ENCODE peak calls at places on chromosomes 3 and 15, in five cellular contexts. D is HepG2, C is NT2/D1, V is H1, K is GM12878. S is an unnamed sample.

GRCh38 chr3:65110661-65111060 is 422.9 kb upstream of the ADAMTS9 start:
- DNase-seq in D (no peak), C (no peak), V (no peak), K (no peak), S (no peak)

GRCh38 chr3:147381610-147382009 is 24.7 kb downstream of the ZIC4 start:
- DNase-seq in D (no peak), C (no peak), V (no peak), K (no peak), S (no peak)

GRCh38 chr15:49558924-49559323 is 61.7 kb downstream of the FAM227B start:
- DNase-seq in D (no peak), C (no peak), V (no peak), K (no peak), S (no peak)

GRCh38 chr15:25439456-25439836 is 622 bp upstream of the UBE3A start:
- DNase-seq in D (peak), C (peak), V (no peak), K (no peak), S (no peak)

GRCh38 chr3:61422945-61423740 is 138.2 kb upstream of the PTPRG start:
- DNase-seq in D (peak), C (no peak), V (no peak), K (no peak), S (no peak)

GRCh38 chr15:66328721-66329220 is 27.7 kb downstream of the TIPIN start:
- DNase-seq in D (no peak), C (no peak), V (no peak), K (no peak), S (no peak)

GRCh38 chr3:114764056-114764492 is 383.0 kb downstream of the ZBTB20 start:
- DNase-seq in D (peak), C (no peak), V (no peak), K (no peak), S (no peak)

GRCh38 chr15:46365612-46366011 is 730.8 kb downstream of the SQOR start:
- DNase-seq in D (no peak), C (no peak), V (no peak), K (no peak), S (no peak)

GRCh38 chr3:157271283-157271882 is 111.4 kb upstream of the CCNL1 start:
- DNase-seq in D (no peak), C (no peak), V (no peak), K (no peak), S (no peak)

GRCh38 chr3:43879166-43879565 is 188.4 kb downstream of the ABHD5 start:
- DNase-seq in D (no peak), C (peak), V (no peak), K (no peak), S (peak)

GRCh38 chr3:120678331-120678845 is 3.7 kb downstream of the HGD start:
- DNase-seq in D (peak), C (peak), V (no peak), K (peak), S (peak)

GRCh38 chr15:22919171-22919570 is 61.0 kb downstream of the CYFIP1 start:
- DNase-seq in D (no peak), C (no peak), V (no peak), K (no peak), S (no peak)

GRCh38 chr3:42655980-42656679 is 2.6 kb downstream of the ZBTB47 start:
- DNase-seq in D (no peak), C (no peak), V (no peak), K (no peak), S (no peak)

GRCh38 chr15:71245588-71245987 is 130.3 kb downstream of the THSD4 start:
- DNase-seq in D (no peak), C (no peak), V (no peak), K (no peak), S (no peak)

GRCh38 chr3:183222631-183223030 is 30.4 kb upstream of the B3GNT5 start:
- DNase-seq in D (no peak), C (no peak), V (no peak), K (no peak), S (no peak)

GRCh38 chr3:183224180-183224579 is 28.9 kb upstream of the B3GNT5 start:
- DNase-seq in D (no peak), C (no peak), V (no peak), K (no peak), S (no peak)

GRCh38 chr3:183227586-183227985 is 25.5 kb upstream of the B3GNT5 start:
- DNase-seq in D (no peak), C (no peak), V (no peak), K (no peak), S (no peak)

GRCh38 chr3:183226333-183226732 is 26.7 kb upstream of the B3GNT5 start:
- DNase-seq in D (no peak), C (no peak), V (no peak), K (no peak), S (no peak)

DNA sequence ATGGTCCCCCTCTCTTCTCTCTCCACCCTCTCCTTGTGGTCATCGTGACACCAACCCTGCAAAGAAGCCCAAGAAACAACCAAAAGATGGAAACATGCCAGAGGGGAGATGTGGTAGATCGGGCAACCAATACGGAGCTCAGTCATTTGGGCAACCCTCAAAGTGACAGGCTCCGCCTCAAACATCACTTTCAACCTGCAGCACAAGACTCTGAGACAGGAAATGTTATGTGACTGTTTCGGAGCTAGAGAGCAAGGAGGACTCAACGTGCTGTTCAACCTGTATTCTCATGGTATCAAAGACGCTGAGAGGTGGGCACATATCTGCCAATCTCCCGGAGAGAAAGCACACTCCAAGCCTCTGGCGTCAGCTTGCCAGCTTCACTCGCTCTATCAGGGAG is 28.5 kb upstream of the B3GNT5 start:
- DNase-seq in D (no peak), C (no peak), V (no peak), K (no peak), S (no peak)
- TF ChIP-seq SUZ12 in D (no peak), C (no peak), V (no peak), K (no peak), S (no peak)

DNA sequence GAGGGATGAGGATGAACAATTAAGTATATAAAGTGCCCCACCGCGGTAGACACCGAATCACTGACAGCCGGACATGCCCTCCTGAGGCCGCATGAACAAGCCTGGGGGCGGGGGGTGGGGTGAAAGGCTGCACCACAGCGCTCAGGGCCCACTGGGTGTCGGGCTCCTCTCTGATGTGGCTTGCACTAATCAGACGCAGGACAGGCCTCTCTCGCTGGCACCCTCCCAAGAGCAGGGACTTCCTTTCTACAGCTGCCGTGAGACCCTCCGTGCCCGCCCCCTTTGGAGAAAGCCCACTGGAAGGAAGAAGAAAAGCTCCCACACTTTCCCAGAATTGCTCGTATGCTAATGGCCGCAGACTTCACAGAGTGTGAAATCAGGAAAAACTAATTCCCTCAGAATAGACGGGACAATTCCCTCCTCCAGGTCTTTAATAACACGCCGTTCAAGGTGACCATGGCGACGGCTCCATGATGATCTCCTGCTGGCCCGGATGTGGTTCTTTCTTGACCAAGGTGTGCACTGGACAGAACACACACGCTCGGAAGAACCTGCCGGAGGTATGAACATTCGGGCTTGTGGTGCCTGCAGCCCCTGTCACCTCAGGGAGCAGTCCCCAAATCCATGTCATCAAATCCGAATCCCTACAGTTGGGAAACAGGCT is 32.0 kb downstream of the IQSEC1 start:
- DNase-seq in D (no peak), C (no peak), V (no peak), K (no peak), S (no peak)
- TF ChIP-seq SUZ12 in D (no peak), C (no peak), V (no peak), K (no peak), S (no peak)

GRCh38 chr3:123082370-123083065 is 15.7 kb downstream of the PDIA5 start:
- DNase-seq in D (no peak), C (no peak), V (no peak), K (peak), S (no peak)
- TF ChIP-seq SUZ12 in D (no peak), C (no peak), V (no peak), K (no peak), S (no peak)

GRCh38 chr15:79025802-79026201 is 64.8 kb downstream of the RASGRF1 start:
- DNase-seq in D (no peak), C (no peak), V (no peak), K (no peak), S (no peak)
- TF ChIP-seq SUZ12 in D (no peak), C (no peak), V (no peak), K (no peak), S (no peak)

DNA sequence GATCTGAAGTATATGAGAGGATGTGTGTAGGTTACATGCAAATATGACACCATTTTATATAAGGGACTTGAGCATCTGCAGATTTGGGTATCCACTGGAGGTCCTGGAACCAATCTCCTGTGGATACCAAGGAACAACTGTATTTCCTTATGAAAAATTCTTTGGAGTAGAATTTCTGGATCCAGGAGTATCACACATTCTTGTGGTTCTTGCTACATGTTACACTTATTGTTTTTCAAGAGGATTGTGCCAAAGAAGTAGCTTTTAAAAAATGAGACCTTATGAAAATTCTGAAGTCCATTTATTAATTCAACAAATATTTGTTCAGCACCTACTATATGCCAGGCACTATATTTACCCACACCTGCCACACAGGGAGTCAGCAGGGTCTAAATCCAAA is 15.6 kb upstream of the TBC1D23 start:
- DNase-seq in D (no peak), C (no peak), V (no peak), K (no peak), S (no peak)
- TF ChIP-seq SUZ12 in D (no peak), C (no peak), V (no peak), K (no peak), S (no peak)

DNA sequence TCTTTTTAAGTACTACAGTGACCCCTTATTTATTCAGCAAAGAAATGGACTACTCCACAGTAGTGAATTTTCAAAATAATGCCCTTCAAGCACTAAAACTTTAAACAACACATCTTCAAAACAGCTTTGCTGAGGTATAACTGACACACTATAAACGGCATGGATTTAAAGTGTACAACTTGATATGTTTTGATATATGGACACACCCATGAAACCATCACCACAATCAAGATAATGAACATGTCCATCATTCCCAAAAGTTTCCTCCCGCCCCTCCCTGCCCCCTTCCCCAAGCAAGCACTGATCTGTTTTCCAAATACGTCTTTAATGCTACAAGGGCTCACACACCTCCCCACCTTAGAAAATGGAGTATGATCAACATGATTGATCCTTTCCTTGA is 1.6 kb upstream of the FURIN start:
- DNase-seq in D (no peak), C (no peak), V (no peak), K (no peak), S (no peak)
- TF ChIP-seq SUZ12 in D (no peak), C (no peak), V (no peak), K (no peak), S (no peak)

GRCh38 chr3:55661141-55661540 is 174.0 kb upstream of the WNT5A start:
- DNase-seq in D (no peak), C (no peak), V (no peak), K (peak), S (no peak)
- TF ChIP-seq SUZ12 in D (no peak), C (no peak), V (no peak), K (no peak), S (no peak)

GRCh38 chr3:9747267-9747666 is 2.5 kb upstream of the OGG1 start:
- DNase-seq in D (no peak), C (no peak), V (no peak), K (no peak), S (no peak)
- TF ChIP-seq SUZ12 in D (no peak), C (no peak), V (no peak), K (no peak), S (no peak)